ENCODE peak calls at places on chromosomes 7 and 10, in four cellular contexts. H is cardiac muscle cell, F is body of pancreas, T is hepatocyte. P is an unnamed sample.

GRCh38 chr7:2509298-2509906 is 10.2 kb upstream of the LFNG start:
- DNase-seq in T (no peak), H (no peak), F (no peak), P (no peak)

GRCh38 chr7:158272509-158273137 is 315.0 kb downstream of the PTPRN2 start:
- DNase-seq in F (no peak), H (no peak), T (no peak), P (no peak)

GRCh38 chr10:130189466-130190064 is 53.4 kb downstream of the GLRX3 start:
- DNase-seq in F (no peak), T (no peak), H (no peak), P (no peak)

GRCh38 chr7:16978358-16979244 is 96.8 kb upstream of the AGR3 start:
- DNase-seq in F (no peak), H (peak), T (no peak), P (no peak)

GRCh38 chr10:19915125-19915524 is 98.9 kb downstream of the PLXDC2 start:
- DNase-seq in H (no peak), T (no peak), F (no peak), P (no peak)

GRCh38 chr10:6173203-6173602 is 29.5 kb upstream of the PFKFB3 start:
- DNase-seq in H (no peak), F (peak), T (no peak), P (peak)

GRCh38 chr10:49426490-49427360 is 30.8 kb upstream of the DRGX start:
- DNase-seq in H (peak), T (no peak), F (no peak), P (no peak)

GRCh38 chr10:36739884-36740445 is 385.4 kb upstream of the ANKRD30A start:
- DNase-seq in T (no peak), F (no peak), H (no peak), P (no peak)

GRCh38 chr7:100358857-100359212 is 918 bp downstream of the PILRB start:
- DNase-seq in H (no peak), F (no peak), T (no peak), P (no peak)

GRCh38 chr7:70788276-70788675 is 343.7 kb upstream of the GALNT17 start:
- DNase-seq in T (no peak), H (no peak), F (no peak), P (no peak)

GRCh38 chr7:105268056-105268455 is 120.7 kb downstream of the SRPK2 start:
- DNase-seq in F (no peak), T (peak), H (peak), P (no peak)

GRCh38 chr7:90597527-90597871 is 1.4 kb downstream of the CDK14 start:
- DNase-seq in F (no peak), H (no peak), T (no peak), P (no peak)

GRCh38 chr10:93315261-93315660 is 166.9 kb downstream of the MYOF start:
- DNase-seq in T (no peak), H (peak), F (no peak), P (no peak)

GRCh38 chr7:92695308-92696261 is 105.4 kb upstream of the FAM133B start:
- DNase-seq in H (peak), T (peak), F (peak), P (no peak)

GRCh38 chr10:71078454-71079145 is 133.8 kb upstream of the UNC5B start:
- DNase-seq in F (no peak), H (no peak), T (no peak), P (no peak)

GRCh38 chr7:38942431-38943051 is 33.5 kb upstream of the VPS41 start:
- DNase-seq in H (no peak), T (no peak), F (no peak), P (no peak)

GRCh38 chr7:139784643-139785042 is 6.8 kb upstream of the HIPK2 start:
- DNase-seq in H (no peak), T (no peak), F (no peak), P (no peak)

GRCh38 chr7:138212314-138212713 is 136.1 kb downstream of the AKR1D1 start:
- DNase-seq in F (peak), T (peak), H (no peak), P (no peak)

GRCh38 chr7:416761-417624 is 102.7 kb downstream of the PDGFA start:
- DNase-seq in T (no peak), H (no peak), F (peak), P (no peak)

GRCh38 chr7:91212592-91212991 is 51.6 kb upstream of the FZD1 start:
- DNase-seq in H (no peak), F (no peak), T (no peak), P (no peak)

GRCh38 chr10:117140525-117140902 is 2.4 kb upstream of the VAX1 start:
- DNase-seq in F (no peak), H (no peak), T (no peak), P (no peak)

GRCh38 chr7:43694399-43694748 is 34.9 kb downstream of the COA1 start:
- DNase-seq in F (no peak), H (peak), T (no peak), P (no peak)

GRCh38 chr10:13270877-13271551 is 28.9 kb downstream of the PHYH start:
- DNase-seq in T (peak), H (peak), F (no peak), P (no peak)

GRCh38 chr7:82441916-82442478 is 1.6 kb downstream of the CACNA2D1 start:
- DNase-seq in T (no peak), F (no peak), H (peak), P (no peak)

GRCh38 chr10:130329792-130330191 is 193.6 kb downstream of the GLRX3 start:
- DNase-seq in F (no peak), T (no peak), H (no peak), P (no peak)

DNA sequence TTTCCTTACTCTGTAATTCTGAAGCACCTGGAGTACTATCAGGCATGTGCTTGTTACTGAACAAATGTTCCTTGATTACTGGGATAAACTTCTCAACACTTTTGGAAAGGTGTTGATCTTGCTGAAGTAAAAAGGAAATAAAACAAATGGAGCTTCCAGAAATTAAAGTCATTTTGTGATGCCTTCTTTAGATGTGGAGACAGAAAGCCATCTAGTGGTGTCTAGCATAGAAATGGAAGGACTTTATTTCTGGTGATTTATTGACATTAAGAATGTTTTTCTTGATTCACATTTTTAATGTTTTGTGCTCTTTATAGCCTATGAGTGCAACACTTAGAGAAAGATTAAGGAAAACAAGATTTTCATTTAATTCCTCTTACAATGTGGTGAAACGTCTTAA is 1.4 kb downstream of the SFR1 start:
- DNase-seq in F (no peak), T (no peak), H (peak), P (no peak)
- TF ChIP-seq CTCF in F (no peak), T (peak), H (peak), P (no peak)

GRCh38 chr10:110150981-110151380 is 56.4 kb upstream of the MXI1 start:
- DNase-seq in T (no peak), F (no peak), H (no peak), P (no peak)
- TF ChIP-seq CTCF in T (no peak), F (no peak), H (no peak), P (no peak)

GRCh38 chr10:95466450-95466849 is 94.7 kb downstream of the SORBS1 start:
- DNase-seq in H (no peak), T (no peak), F (no peak), P (no peak)

GRCh38 chr10:95469251-95469650 is 91.9 kb downstream of the SORBS1 start:
- DNase-seq in H (no peak), F (no peak), T (no peak), P (no peak)

GRCh38 chr10:95469676-95470075 is 91.5 kb downstream of the SORBS1 start:
- DNase-seq in F (no peak), T (no peak), H (no peak), P (no peak)

GRCh38 chr10:95464280-95464679 is 96.9 kb downstream of the SORBS1 start:
- DNase-seq in T (no peak), H (no peak), F (no peak), P (no peak)

DNA sequence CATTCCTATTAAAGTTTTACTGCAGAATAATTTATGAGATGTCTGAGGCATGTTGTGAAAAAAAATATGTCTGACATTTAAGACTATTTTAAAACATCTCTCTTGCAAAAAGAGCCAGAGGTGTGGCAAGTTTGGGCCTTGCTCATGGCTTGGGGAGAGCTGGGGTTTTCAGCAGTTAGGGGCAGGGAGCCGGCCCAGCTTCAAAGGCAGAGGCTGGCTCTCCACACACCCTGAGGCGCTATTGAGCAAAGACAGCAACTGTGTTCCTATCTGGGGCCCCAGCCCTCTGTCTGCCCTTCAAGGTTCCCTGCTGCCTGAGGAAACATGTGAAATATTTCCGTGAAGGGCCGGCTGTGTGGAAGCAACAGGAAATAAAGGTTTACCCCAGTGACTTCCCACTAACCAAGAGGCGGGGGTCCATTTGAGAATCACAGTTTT is 94.0 kb downstream of the SORBS1 start:
- DNase-seq in T (peak), F (peak), H (peak), P (no peak)
- TF ChIP-seq CTCF in T (peak), F (peak), H (peak), P (no peak)

GRCh38 chr10:118835682-118836326 is 81.0 kb upstream of the CACUL1 start:
- DNase-seq in H (no peak), T (peak), F (peak), P (no peak)
- TF ChIP-seq CTCF in H (no peak), T (no peak), F (peak), P (no peak)

DNA sequence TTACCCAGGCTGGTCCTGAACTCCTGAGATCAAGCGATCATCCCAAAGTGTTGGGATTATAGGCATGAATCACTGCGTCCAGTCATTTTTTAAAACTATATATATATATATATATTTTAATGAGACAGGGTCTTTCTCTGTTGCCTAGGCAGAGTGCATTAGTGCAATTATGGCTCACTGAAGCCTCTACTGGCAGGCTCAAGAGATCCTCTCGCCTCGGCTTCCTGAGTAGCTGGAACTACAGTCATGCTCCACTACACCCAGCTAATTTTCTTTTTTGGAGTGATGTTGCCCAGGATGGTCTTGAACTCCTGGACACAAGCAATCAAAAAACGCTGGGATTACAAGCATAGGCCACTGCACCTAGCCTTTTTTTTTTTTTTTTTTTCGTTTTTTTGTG is 55.3 kb upstream of the KAT6B start:
- DNase-seq in F (no peak), T (no peak), H (no peak), P (no peak)
- TF ChIP-seq CTCF in F (no peak), T (no peak), H (no peak), P (no peak)

DNA sequence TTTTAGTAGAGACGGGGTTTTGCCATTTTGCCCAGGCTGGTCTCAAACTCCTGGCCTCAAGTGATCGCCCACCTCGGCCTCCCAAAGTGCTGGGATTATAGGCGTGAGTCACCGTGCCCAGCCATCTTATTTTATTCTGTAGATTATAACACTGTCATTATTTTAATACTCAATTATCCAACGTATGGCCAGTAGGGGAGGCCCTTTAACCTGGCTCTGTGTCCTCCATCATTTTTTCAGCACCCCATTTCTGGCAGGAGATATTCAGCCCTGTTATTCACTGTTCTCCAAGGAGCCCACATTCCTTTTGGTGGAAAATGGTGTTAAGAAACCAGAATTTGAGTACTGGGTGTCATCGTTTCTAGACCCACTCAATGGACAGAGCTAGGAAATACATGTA is 31.5 kb downstream of the PDSS1 start:
- DNase-seq in T (no peak), H (no peak), F (no peak), P (no peak)
- TF ChIP-seq CTCF in T (no peak), H (no peak), F (no peak), P (no peak)

GRCh38 chr10:63528084-63528744 is 7.0 kb downstream of the REEP3 start:
- DNase-seq in T (no peak), H (no peak), F (no peak), P (no peak)
- TF ChIP-seq CTCF in T (no peak), H (no peak), F (no peak), P (no peak)

DNA sequence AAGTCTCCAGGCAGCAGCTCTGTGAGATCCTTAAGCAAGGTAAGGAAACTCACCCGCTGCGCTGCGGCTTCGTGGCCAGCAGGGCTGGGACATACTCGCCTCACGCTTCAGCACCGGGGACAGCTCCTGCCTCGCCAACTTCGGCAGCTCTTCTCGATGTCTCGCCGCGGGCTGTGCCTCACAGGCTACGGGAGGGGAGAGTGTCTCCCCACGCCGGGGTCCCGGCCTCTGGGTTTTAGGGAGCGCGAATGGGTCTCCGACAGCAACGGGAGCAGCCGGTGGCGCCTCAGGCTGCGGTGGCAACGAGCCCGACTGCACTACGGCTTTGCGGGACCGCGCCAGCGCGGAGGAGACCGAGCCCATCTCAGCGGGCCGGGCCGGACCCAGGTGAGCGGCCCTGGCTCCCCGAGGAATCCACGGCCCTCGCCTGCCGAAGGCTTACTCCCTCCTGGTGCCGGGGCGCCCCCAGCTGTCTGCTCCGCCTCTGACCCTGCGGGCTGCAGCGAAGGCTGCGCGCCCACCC is 62.4 kb downstream of the LSM5 start:
- DNase-seq in T (peak), H (peak), F (peak), P (peak)
- TF ChIP-seq CTCF in T (peak), H (peak), F (peak), P (no peak)

GRCh38 chr7:94395141-94396041 is 696 bp downstream of the COL1A2 start:
- DNase-seq in H (peak), T (peak), F (peak), P (no peak)
- TF ChIP-seq CTCF in H (peak), T (peak), F (peak), P (peak)

GRCh38 chr10:43166879-43167490 is 28.7 kb downstream of the CSGALNACT2 start:
- DNase-seq in H (no peak), T (no peak), F (peak), P (no peak)

GRCh38 chr10:43166207-43166878 is 28.1 kb downstream of the CSGALNACT2 start:
- DNase-seq in T (no peak), F (no peak), H (no peak), P (no peak)

GRCh38 chr10:43172645-43173044 is 34.4 kb downstream of the CSGALNACT2 start:
- DNase-seq in H (no peak), T (no peak), F (no peak), P (no peak)

GRCh38 chr10:43173120-43173519 is 34.9 kb downstream of the CSGALNACT2 start:
- DNase-seq in T (no peak), H (no peak), F (no peak), P (no peak)

DNA sequence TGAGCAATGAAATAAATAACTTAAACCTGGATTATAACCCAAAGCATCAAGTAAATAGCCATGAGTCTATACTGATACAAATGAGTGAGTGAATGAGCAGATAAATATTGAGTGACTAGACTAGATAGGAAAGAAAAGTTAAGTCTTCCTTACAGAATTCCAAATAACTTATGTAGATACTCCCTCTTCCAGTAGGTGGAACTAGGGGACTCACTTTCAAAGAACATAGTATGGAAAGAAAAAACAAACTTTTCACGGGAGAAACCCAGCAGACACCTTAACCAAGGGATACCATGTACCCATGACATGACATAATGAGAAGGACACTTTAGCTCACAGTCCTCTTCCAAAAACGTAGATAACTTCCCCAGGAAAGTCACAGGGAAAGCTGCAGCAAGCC is 32.2 kb downstream of the CSGALNACT2 start:
- DNase-seq in T (peak), F (no peak), H (peak), P (no peak)
- TF ChIP-seq CTCF in T (peak), F (no peak), H (peak), P (no peak)